ENCODE peak calls at places on chromosome 13, in four cellular contexts. One of them, this sample, is unnamed.

GRCh38 chr13:19184176-19184575 is 2.6 kb upstream of the TUBA3C start:
- DNase-seq in uterus: no peak
- DNase-seq in AG04450: no peak
- DNase-seq in ovary: no peak
- DNase-seq in this sample: no peak

GRCh38 chr13:29849071-29849541 is 1.3 kb downstream of the UBL3 start:
- DNase-seq in uterus: no peak
- DNase-seq in AG04450: no peak
- DNase-seq in ovary: no peak
- DNase-seq in this sample: no peak

GRCh38 chr13:37138169-37138568 is 32.7 kb upstream of the CSNK1A1L start:
- DNase-seq in uterus: no peak
- DNase-seq in AG04450: no peak
- DNase-seq in ovary: no peak
- DNase-seq in this sample: no peak

GRCh38 chr13:101049166-101049850 is 367.0 kb downstream of the NALCN start:
- DNase-seq in uterus: no peak
- DNase-seq in AG04450: no peak
- DNase-seq in ovary: no peak
- DNase-seq in this sample: no peak

GRCh38 chr13:75432045-75432444 is 49.9 kb downstream of the TBC1D4 start:
- DNase-seq in uterus: no peak
- DNase-seq in AG04450: no peak
- DNase-seq in ovary: peak; percentile 39
- DNase-seq in this sample: no peak

GRCh38 chr13:30143671-30144400 is 163.5 kb downstream of the KATNAL1 start:
- DNase-seq in uterus: no peak
- DNase-seq in AG04450: no peak
- DNase-seq in ovary: no peak
- DNase-seq in this sample: no peak

GRCh38 chr13:43196171-43196611 is 172.8 kb downstream of the DNAJC15 start:
- DNase-seq in uterus: peak; percentile 34
- DNase-seq in AG04450: no peak
- DNase-seq in ovary: peak; percentile 60
- DNase-seq in this sample: no peak

GRCh38 chr13:108925070-108925469 is 295.7 kb downstream of the MYO16 start:
- DNase-seq in uterus: no peak
- DNase-seq in AG04450: no peak
- DNase-seq in ovary: no peak
- DNase-seq in this sample: no peak

GRCh38 chr13:43546260-43546659 is 240.5 kb downstream of the ENOX1 start:
- DNase-seq in uterus: peak; percentile 43
- DNase-seq in AG04450: no peak
- DNase-seq in ovary: peak; percentile 50
- DNase-seq in this sample: peak; percentile 46

GRCh38 chr13:75554981-75555380 is 5.4 kb downstream of the UCHL3 start:
- DNase-seq in uterus: no peak
- DNase-seq in AG04450: no peak
- DNase-seq in ovary: no peak
- DNase-seq in this sample: no peak

GRCh38 chr13:24511019-24511823 is 1.4 kb downstream of the PARP4 start:
- DNase-seq in uterus: no peak
- DNase-seq in AG04450: peak; percentile 60
- DNase-seq in ovary: no peak
- DNase-seq in this sample: no peak

GRCh38 chr13:45278096-45278645 is 62.8 kb downstream of the TPT1 start:
- DNase-seq in uterus: no peak
- DNase-seq in AG04450: no peak
- DNase-seq in ovary: no peak
- DNase-seq in this sample: no peak

GRCh38 chr13:72458701-72459100 is 268.7 kb downstream of the MZT1 start:
- DNase-seq in uterus: no peak
- DNase-seq in AG04450: no peak
- DNase-seq in ovary: no peak
- DNase-seq in this sample: no peak

GRCh38 chr13:47121092-47121763 is 224.4 kb upstream of the HTR2A start:
- DNase-seq in uterus: no peak
- DNase-seq in AG04450: no peak
- DNase-seq in ovary: no peak
- DNase-seq in this sample: no peak

GRCh38 chr13:51435002-51435578 is 17.7 kb downstream of the INTS6 start:
- DNase-seq in uterus: no peak
- DNase-seq in AG04450: no peak
- DNase-seq in ovary: no peak
- DNase-seq in this sample: no peak

GRCh38 chr13:112743451-112744305 is 53.8 kb downstream of the ATP11A start:
- DNase-seq in uterus: no peak
- DNase-seq in AG04450: no peak
- DNase-seq in ovary: no peak
- DNase-seq in this sample: no peak

GRCh38 chr13:28753946-28754345 is 35.2 kb upstream of the SLC46A3 start:
- DNase-seq in uterus: no peak
- DNase-seq in AG04450: no peak
- DNase-seq in ovary: no peak
- DNase-seq in this sample: no peak

GRCh38 chr13:81171065-81171647 is 830.2 kb upstream of the SPRY2 start:
- DNase-seq in uterus: no peak
- DNase-seq in AG04450: no peak
- DNase-seq in ovary: no peak
- DNase-seq in this sample: no peak

GRCh38 chr13:94154362-94154761 is 325.1 kb downstream of the DCT start:
- DNase-seq in uterus: no peak
- DNase-seq in AG04450: no peak
- DNase-seq in ovary: no peak
- DNase-seq in this sample: peak; percentile 94

GRCh38 chr13:112617754-112618375 is 29.9 kb upstream of the TUBGCP3 start:
- DNase-seq in uterus: no peak
- DNase-seq in AG04450: no peak
- DNase-seq in ovary: no peak
- DNase-seq in this sample: no peak

GRCh38 chr13:89982406-89983085 is 1364.9 kb upstream of the MIR17HG start:
- DNase-seq in uterus: no peak
- DNase-seq in AG04450: no peak
- DNase-seq in ovary: no peak
- DNase-seq in this sample: no peak

GRCh38 chr13:102839462-102839861 is 6.4 kb upstream of the ERCC5 start:
- DNase-seq in uterus: no peak
- DNase-seq in AG04450: no peak
- DNase-seq in ovary: no peak
- DNase-seq in this sample: no peak

GRCh38 chr13:28320884-28321574 is 173.9 kb downstream of the FLT1 start:
- DNase-seq in uterus: no peak
- DNase-seq in AG04450: peak; percentile 54
- DNase-seq in ovary: no peak
- DNase-seq in this sample: no peak

GRCh38 chr13:96900992-96901391 is 93.3 kb downstream of the OXGR1 start:
- DNase-seq in uterus: no peak
- DNase-seq in AG04450: no peak
- DNase-seq in ovary: no peak
- DNase-seq in this sample: no peak

GRCh38 chr13:69566104-69566716 is 541.4 kb upstream of the ATXN8OS start:
- DNase-seq in uterus: no peak
- DNase-seq in AG04450: no peak
- DNase-seq in ovary: no peak
- DNase-seq in this sample: no peak

DNA sequence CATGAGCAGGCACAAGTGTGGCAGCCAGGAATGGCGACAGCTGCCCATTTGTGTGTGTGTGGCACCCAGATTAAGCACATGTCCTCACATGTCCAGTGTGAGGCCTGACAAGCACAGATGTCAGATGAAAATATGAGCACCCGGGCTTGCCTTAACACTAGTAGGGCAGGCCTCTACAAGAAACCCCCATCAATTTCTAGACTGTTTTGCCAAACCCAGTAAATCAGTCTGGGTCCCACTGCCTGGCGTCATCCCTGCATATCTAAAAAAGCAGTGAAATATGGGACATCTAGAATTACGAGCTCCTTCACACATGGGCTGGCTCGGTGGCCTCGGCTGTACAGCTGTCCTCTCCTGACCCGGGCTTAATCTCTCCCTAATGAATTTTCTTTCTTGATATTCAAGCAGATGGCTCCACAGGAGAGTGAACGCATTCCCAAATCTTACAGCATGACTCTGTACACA is 432.7 kb downstream of the FOXO1 start:
- DNase-seq in uterus: peak; percentile 78
- DNase-seq in AG04450: no peak
- DNase-seq in ovary: no peak
- DNase-seq in this sample: no peak
- H3K27ac ChIP-seq in uterus: peak overlapping the region; percentile 96
- H3K27ac ChIP-seq in AG04450: no peak overlapping the region
- H3K27ac ChIP-seq in ovary: no peak overlapping the region
- H3K27ac ChIP-seq in this sample: no peak overlapping the region

DNA sequence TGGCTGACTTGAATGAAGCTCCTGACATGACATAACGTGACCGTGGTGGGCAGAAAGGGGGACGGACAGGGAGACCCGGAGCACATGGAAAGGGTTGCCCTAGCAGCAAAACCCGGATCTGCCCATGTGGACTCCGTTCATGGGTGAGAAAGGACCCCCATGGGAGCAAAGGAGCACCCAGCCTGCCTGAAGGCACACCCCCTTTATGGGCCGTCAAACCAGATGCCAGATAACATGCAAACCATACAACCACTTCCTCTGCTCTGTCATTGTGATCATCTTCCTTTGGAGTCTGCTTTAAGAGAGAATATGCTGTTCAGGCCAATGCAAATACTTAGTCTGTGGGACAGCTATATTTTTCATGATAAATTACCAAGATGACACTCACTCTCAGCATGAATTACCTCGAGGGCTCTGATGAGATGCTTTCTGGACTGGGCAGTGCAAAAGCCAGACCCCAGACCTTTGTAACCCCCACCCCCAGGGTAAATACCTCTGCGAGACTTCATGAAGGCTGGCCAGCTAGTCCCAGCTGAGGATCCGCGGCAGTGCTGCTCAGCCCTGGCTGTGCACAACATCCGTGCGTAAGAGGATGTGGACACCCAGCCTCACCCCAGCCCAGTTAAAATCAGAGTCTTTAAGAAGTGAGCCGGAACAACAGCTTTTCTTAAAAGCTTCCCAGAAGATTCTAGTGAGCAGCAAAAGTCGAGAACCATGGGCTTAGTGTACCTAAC is 126.6 kb downstream of the USP12 start:
- DNase-seq in uterus: no peak
- DNase-seq in AG04450: no peak
- DNase-seq in ovary: no peak
- DNase-seq in this sample: no peak
- H3K4me3 ChIP-seq in uterus: no peak overlapping the region
- H3K4me3 ChIP-seq in AG04450: no peak overlapping the region
- H3K4me3 ChIP-seq in ovary: no peak overlapping the region
- H3K4me3 ChIP-seq in this sample: no peak overlapping the region

GRCh38 chr13:98873377-98874028 is 104.4 kb downstream of the DOCK9 start:
- DNase-seq in uterus: no peak
- DNase-seq in AG04450: no peak
- DNase-seq in ovary: no peak
- DNase-seq in this sample: no peak

GRCh38 chr13:98866882-98867281 is 111.0 kb downstream of the DOCK9 start:
- DNase-seq in uterus: no peak
- DNase-seq in AG04450: no peak
- DNase-seq in ovary: no peak
- DNase-seq in this sample: no peak

GRCh38 chr13:98871727-98872126 is 106.1 kb downstream of the DOCK9 start:
- DNase-seq in uterus: no peak
- DNase-seq in AG04450: no peak
- DNase-seq in ovary: no peak
- DNase-seq in this sample: no peak

GRCh38 chr13:98868932-98869331 is 108.9 kb downstream of the DOCK9 start:
- DNase-seq in uterus: no peak
- DNase-seq in AG04450: no peak
- DNase-seq in ovary: no peak
- DNase-seq in this sample: no peak

DNA sequence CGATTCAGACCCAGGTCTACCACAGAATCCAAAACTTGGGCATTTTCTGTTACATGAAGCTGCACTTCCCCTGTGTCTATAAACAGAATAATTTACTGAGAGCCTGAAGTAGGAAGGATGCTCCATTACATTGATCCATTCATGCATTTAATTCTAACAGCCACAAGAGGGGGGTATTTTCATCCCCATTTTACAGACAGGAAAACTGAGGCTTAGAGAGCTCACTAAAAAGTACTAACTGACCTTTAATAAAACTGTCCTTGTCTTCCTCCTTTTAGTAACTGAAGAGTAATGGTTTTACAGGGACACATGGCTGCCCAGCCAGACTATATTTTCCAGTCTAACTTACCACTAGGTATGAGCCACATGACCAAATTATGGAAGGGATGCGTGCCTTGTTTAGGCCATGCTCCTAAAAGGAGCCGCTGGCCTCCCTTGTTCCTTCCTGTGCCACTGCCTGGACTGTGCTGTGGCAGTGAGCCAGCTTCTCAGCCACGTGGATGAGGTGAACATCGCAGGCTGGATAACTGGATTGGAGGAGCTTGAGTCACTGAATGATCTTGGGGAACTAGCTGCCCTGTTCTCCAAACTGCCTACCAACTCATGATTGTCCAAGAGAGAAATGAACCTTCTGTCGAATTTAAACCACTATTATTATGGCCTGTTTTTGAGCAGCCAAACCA is 108.3 kb downstream of the DOCK9 start:
- DNase-seq in uterus: peak; percentile 36
- DNase-seq in AG04450: no peak
- DNase-seq in ovary: no peak
- DNase-seq in this sample: no peak
- TF ChIP-seq CTCF in uterus: no peak
- TF ChIP-seq CTCF in AG04450: peak; percentile 25
- TF ChIP-seq CTCF in ovary: no peak
- TF ChIP-seq CTCF in this sample: peak; percentile 14

GRCh38 chr13:50195045-50195444 is 179.8 kb downstream of the KCNRG start:
- DNase-seq in uterus: no peak
- DNase-seq in AG04450: no peak
- DNase-seq in ovary: no peak
- DNase-seq in this sample: no peak
- H3K27ac ChIP-seq in uterus: no peak overlapping the region
- H3K27ac ChIP-seq in AG04450: no peak overlapping the region
- H3K27ac ChIP-seq in ovary: no peak overlapping the region
- H3K27ac ChIP-seq in this sample: no peak overlapping the region

GRCh38 chr13:87674143-87674772 is 3.1 kb downstream of the SLITRK5 start:
- DNase-seq in uterus: no peak
- DNase-seq in AG04450: no peak
- DNase-seq in ovary: no peak
- DNase-seq in this sample: no peak
- H3K4me3 ChIP-seq in uterus: no peak overlapping the region
- H3K4me3 ChIP-seq in AG04450: no peak overlapping the region
- H3K4me3 ChIP-seq in ovary: no peak overlapping the region
- H3K4me3 ChIP-seq in this sample: no peak overlapping the region

GRCh38 chr13:99276706-99277105 is 18.5 kb upstream of the GPR18 start:
- DNase-seq in uterus: no peak
- DNase-seq in AG04450: no peak
- DNase-seq in ovary: no peak
- DNase-seq in this sample: no peak
- TF ChIP-seq CTCF in uterus: no peak
- TF ChIP-seq CTCF in AG04450: no peak
- TF ChIP-seq CTCF in ovary: no peak
- TF ChIP-seq CTCF in this sample: no peak

This sample was measured in right lobe of liver.